ENCODE peak calls at places on chromosomes 16 and 17, in five cellular contexts. One of them, this sample, is unnamed.
A peak's percentile ranks its signal among the peaks of the same experiment; 100 is the strongest.

GRCh38 chr17:57262557-57262956 is 6.2 kb downstream of the MSI2 start:
- DNase-seq in glutamatergic neuron: no peak
- DNase-seq in cardiac fibroblast: no peak
- DNase-seq in A673: no peak
- DNase-seq in neural crest cell: no peak
- DNase-seq in this sample: no peak

GRCh38 chr16:54886078-54886477 is 44.6 kb upstream of the IRX5 start:
- DNase-seq in cardiac fibroblast: no peak
- DNase-seq in glutamatergic neuron: no peak
- DNase-seq in A673: no peak
- DNase-seq in neural crest cell: no peak
- DNase-seq in this sample: no peak

GRCh38 chr16:89700649-89701424 is 668 bp downstream of the SPATA2L start:
- DNase-seq in neural crest cell: no peak
- DNase-seq in A673: peak; percentile 71
- DNase-seq in cardiac fibroblast: no peak
- DNase-seq in glutamatergic neuron: peak; percentile 77
- DNase-seq in this sample: peak; percentile 58

GRCh38 chr17:38853292-38854219 is at the start of gene RPL23:
- DNase-seq in glutamatergic neuron: peak; percentile 89
- DNase-seq in cardiac fibroblast: peak; percentile 98
- DNase-seq in A673: peak; percentile 94
- DNase-seq in neural crest cell: peak; percentile 83
- DNase-seq in this sample: peak; percentile 83

GRCh38 chr16:57512296-57513001 is 23.9 kb downstream of the CCDC102A start:
- DNase-seq in glutamatergic neuron: no peak
- DNase-seq in cardiac fibroblast: no peak
- DNase-seq in A673: no peak
- DNase-seq in neural crest cell: no peak
- DNase-seq in this sample: no peak

GRCh38 chr17:75785770-75786538 is 1.3 kb downstream of the UNK start:
- DNase-seq in cardiac fibroblast: peak; percentile 68
- DNase-seq in neural crest cell: no peak
- DNase-seq in glutamatergic neuron: no peak
- DNase-seq in A673: no peak
- DNase-seq in this sample: no peak

GRCh38 chr16:84284168-84284722 is 10.4 kb upstream of the WFDC1 start:
- DNase-seq in neural crest cell: peak; percentile 56
- DNase-seq in A673: no peak
- DNase-seq in glutamatergic neuron: peak; percentile 69
- DNase-seq in cardiac fibroblast: peak; percentile 36
- DNase-seq in this sample: no peak

GRCh38 chr16:84665359-84665758 is 17.0 kb downstream of the KLHL36 start:
- DNase-seq in glutamatergic neuron: no peak
- DNase-seq in A673: no peak
- DNase-seq in neural crest cell: no peak
- DNase-seq in cardiac fibroblast: no peak
- DNase-seq in this sample: no peak

GRCh38 chr17:7293821-7294613 is 422 bp downstream of the YBX2 start:
- DNase-seq in glutamatergic neuron: peak; percentile 33
- DNase-seq in cardiac fibroblast: no peak
- DNase-seq in A673: no peak
- DNase-seq in neural crest cell: no peak
- DNase-seq in this sample: no peak

GRCh38 chr17:67558740-67559380 is 158.9 kb upstream of the NOL11 start:
- DNase-seq in glutamatergic neuron: no peak
- DNase-seq in neural crest cell: no peak
- DNase-seq in A673: no peak
- DNase-seq in cardiac fibroblast: peak; percentile 68
- DNase-seq in this sample: no peak

GRCh38 chr17:32239457-32239856 is 26.2 kb upstream of the RHBDL3 start:
- DNase-seq in A673: no peak
- DNase-seq in cardiac fibroblast: no peak
- DNase-seq in glutamatergic neuron: no peak
- DNase-seq in neural crest cell: no peak
- DNase-seq in this sample: no peak

GRCh38 chr16:88483392-88483641 is 30.2 kb downstream of the ZFPM1 start:
- DNase-seq in neural crest cell: no peak
- DNase-seq in glutamatergic neuron: no peak
- DNase-seq in A673: no peak
- DNase-seq in cardiac fibroblast: no peak
- DNase-seq in this sample: no peak

GRCh38 chr17:16150251-16150859 is 65.0 kb downstream of the NCOR1 start:
- DNase-seq in neural crest cell: no peak
- DNase-seq in glutamatergic neuron: no peak
- DNase-seq in cardiac fibroblast: peak; percentile 85
- DNase-seq in A673: no peak
- DNase-seq in this sample: no peak

GRCh38 chr16:777826-778225 is 10.4 kb downstream of the RPUSD1 start:
- DNase-seq in A673: no peak
- DNase-seq in cardiac fibroblast: peak; percentile 3
- DNase-seq in neural crest cell: no peak
- DNase-seq in glutamatergic neuron: no peak
- DNase-seq in this sample: no peak

GRCh38 chr16:67979955-67980678 is at the start of gene DPEP3:
- DNase-seq in glutamatergic neuron: peak; percentile 34
- DNase-seq in A673: no peak
- DNase-seq in neural crest cell: no peak
- DNase-seq in cardiac fibroblast: no peak
- DNase-seq in this sample: no peak
- TF ChIP-seq CTCF in glutamatergic neuron: peak; percentile 28
- TF ChIP-seq CTCF in A673: peak; percentile 38
- TF ChIP-seq CTCF in neural crest cell: peak; percentile 41
- TF ChIP-seq CTCF in cardiac fibroblast: peak; percentile 36
- TF ChIP-seq CTCF in this sample: peak; percentile 15

GRCh38 chr16:28192811-28193529 is 18.8 kb downstream of the XPO6 start:
- DNase-seq in glutamatergic neuron: no peak
- DNase-seq in A673: peak; percentile 77
- DNase-seq in neural crest cell: no peak
- DNase-seq in cardiac fibroblast: no peak
- DNase-seq in this sample: peak; percentile 47
- TF ChIP-seq CTCF in glutamatergic neuron: no peak
- TF ChIP-seq CTCF in A673: peak; percentile 52
- TF ChIP-seq CTCF in neural crest cell: no peak
- TF ChIP-seq CTCF in cardiac fibroblast: no peak
- TF ChIP-seq CTCF in this sample: peak; percentile 28

GRCh38 chr16:3123986-3124886 is 10.6 kb upstream of the ZNF213 start:
- DNase-seq in A673: peak; percentile 97
- DNase-seq in neural crest cell: peak; percentile 98
- DNase-seq in cardiac fibroblast: peak; percentile 94
- DNase-seq in glutamatergic neuron: peak; percentile 100
- DNase-seq in this sample: peak; percentile 96
- TF ChIP-seq CTCF in A673: peak; percentile 37
- TF ChIP-seq CTCF in neural crest cell: peak; percentile 47
- TF ChIP-seq CTCF in cardiac fibroblast: peak; percentile 34
- TF ChIP-seq CTCF in glutamatergic neuron: peak; percentile 14
- TF ChIP-seq CTCF in this sample: no peak

GRCh38 chr16:58515871-58516767 is 802 bp downstream of the SETD6 start:
- DNase-seq in A673: peak; percentile 31
- DNase-seq in neural crest cell: no peak
- DNase-seq in cardiac fibroblast: no peak
- DNase-seq in glutamatergic neuron: no peak
- DNase-seq in this sample: no peak
- TF ChIP-seq CTCF in A673: no peak
- TF ChIP-seq CTCF in neural crest cell: peak; percentile 4
- TF ChIP-seq CTCF in cardiac fibroblast: no peak
- TF ChIP-seq CTCF in glutamatergic neuron: peak; percentile 2
- TF ChIP-seq CTCF in this sample: no peak

This sample was measured in natural killer cell.